ENCODE peak calls at places on chromosomes 3 and 15, in five cellular contexts. One of them, this sample, is unnamed.

GRCh38 chr15:98231696-98232440 is 271.4 kb downstream of the ARRDC4 start:
- DNase-seq in transverse colon: no peak
- DNase-seq in OCI-LY7: no peak
- DNase-seq in stomach: no peak
- DNase-seq in left ventricle myocardium inferior: no peak
- DNase-seq in this sample: no peak

GRCh38 chr3:11389570-11390268 is 117.5 kb downstream of the ATG7 start:
- DNase-seq in transverse colon: no peak
- DNase-seq in OCI-LY7: no peak
- DNase-seq in stomach: no peak
- DNase-seq in left ventricle myocardium inferior: no peak
- DNase-seq in this sample: no peak

GRCh38 chr3:89434621-89435380 is 327.4 kb downstream of the EPHA3 start:
- DNase-seq in transverse colon: no peak
- DNase-seq in OCI-LY7: no peak
- DNase-seq in stomach: no peak
- DNase-seq in left ventricle myocardium inferior: no peak
- DNase-seq in this sample: no peak

GRCh38 chr15:48500595-48500994 is 144.9 kb downstream of the FBN1 start:
- DNase-seq in transverse colon: no peak
- DNase-seq in OCI-LY7: no peak
- DNase-seq in stomach: no peak
- DNase-seq in left ventricle myocardium inferior: no peak
- DNase-seq in this sample: no peak

GRCh38 chr3:75089831-75090230 is 475.4 kb upstream of the CNTN3 start:
- DNase-seq in transverse colon: no peak
- DNase-seq in OCI-LY7: no peak
- DNase-seq in stomach: no peak
- DNase-seq in left ventricle myocardium inferior: no peak
- DNase-seq in this sample: no peak

GRCh38 chr15:28265334-28266019 is 56.5 kb downstream of the HERC2 start:
- DNase-seq in transverse colon: no peak
- DNase-seq in OCI-LY7: no peak
- DNase-seq in stomach: no peak
- DNase-seq in left ventricle myocardium inferior: no peak
- DNase-seq in this sample: no peak

GRCh38 chr15:38129531-38130199 is 123.0 kb upstream of the SPRED1 start:
- DNase-seq in transverse colon: peak; percentile 69
- DNase-seq in OCI-LY7: peak; percentile 66
- DNase-seq in stomach: peak; percentile 43
- DNase-seq in left ventricle myocardium inferior: peak; percentile 53
- DNase-seq in this sample: no peak

GRCh38 chr3:137988152-137988551 is 21.8 kb upstream of the CLDN18 start:
- DNase-seq in transverse colon: no peak
- DNase-seq in OCI-LY7: no peak
- DNase-seq in stomach: peak; percentile 77
- DNase-seq in left ventricle myocardium inferior: no peak
- DNase-seq in this sample: no peak

GRCh38 chr3:109081746-109082510 is 36.0 kb downstream of the MORC1 start:
- DNase-seq in transverse colon: peak; percentile 14
- DNase-seq in OCI-LY7: peak; percentile 39
- DNase-seq in stomach: peak; percentile 30
- DNase-seq in left ventricle myocardium inferior: no peak
- DNase-seq in this sample: peak; percentile 28

GRCh38 chr3:23889401-23889800 is 27.4 kb downstream of the NKIRAS1 start:
- DNase-seq in transverse colon: no peak
- DNase-seq in OCI-LY7: no peak
- DNase-seq in stomach: no peak
- DNase-seq in left ventricle myocardium inferior: no peak
- DNase-seq in this sample: no peak

GRCh38 chr3:36992806-36993325 is at the start of gene EPM2AIP1:
- DNase-seq in transverse colon: no peak
- DNase-seq in OCI-LY7: no peak
- DNase-seq in stomach: no peak
- DNase-seq in left ventricle myocardium inferior: no peak
- DNase-seq in this sample: no peak

DNA sequence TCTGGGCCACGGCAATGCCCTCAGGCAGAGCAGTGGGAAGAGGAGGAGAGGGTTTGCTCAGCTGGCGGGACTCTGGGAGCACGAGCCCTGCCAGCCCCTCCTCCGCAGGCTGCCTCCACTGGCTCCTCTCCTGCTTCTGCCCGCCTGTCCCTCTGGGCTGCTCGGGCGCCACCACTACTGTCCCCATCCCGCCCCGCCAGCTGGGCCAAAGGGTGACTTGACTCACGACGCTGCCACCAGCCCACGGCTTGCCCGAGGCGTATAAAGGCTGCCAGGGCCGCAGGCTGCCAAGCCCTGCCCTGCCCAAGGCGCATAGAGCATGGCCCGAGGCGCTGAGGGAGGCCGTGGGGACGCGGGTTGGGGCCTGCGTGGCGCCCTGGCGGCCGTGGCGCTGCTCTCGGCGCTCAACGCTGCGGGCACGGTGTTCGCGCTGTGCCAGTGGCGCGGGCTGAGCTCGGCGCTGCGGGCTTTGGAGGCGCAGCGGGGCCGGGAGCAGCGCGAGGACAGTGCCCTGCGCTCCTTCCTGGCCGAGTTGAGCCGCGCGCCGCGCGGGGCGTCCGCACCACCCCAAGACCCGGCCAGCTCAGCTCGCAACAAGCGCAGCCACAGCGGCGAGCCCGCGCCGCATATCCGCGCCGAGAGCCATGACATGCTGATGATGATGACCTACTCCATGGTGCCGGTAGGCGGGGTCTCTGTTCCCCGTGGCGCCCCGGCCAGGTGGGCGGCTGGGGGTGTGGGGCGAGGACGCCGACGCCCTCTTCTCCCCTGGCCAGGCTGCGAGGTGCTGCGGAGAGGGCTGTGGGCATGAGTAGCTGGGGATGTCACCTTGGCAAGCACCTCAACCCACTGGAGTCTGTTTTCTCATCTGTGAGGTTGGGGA is at the start of gene GLDN:
- DNase-seq in transverse colon: no peak
- DNase-seq in OCI-LY7: no peak
- DNase-seq in stomach: peak; percentile 52
- DNase-seq in left ventricle myocardium inferior: peak; percentile 58
- DNase-seq in this sample: peak; percentile 14
- H3K4me3 ChIP-seq in transverse colon: peak within 1 kb of the TSS; percentile 30
- H3K4me3 ChIP-seq in OCI-LY7: no peak within 1 kb of the TSS
- H3K4me3 ChIP-seq in stomach: peak within 1 kb of the TSS; percentile 45
- H3K4me3 ChIP-seq in left ventricle myocardium inferior: peak within 1 kb of the TSS; percentile 70
- H3K4me3 ChIP-seq in this sample: peak within 1 kb of the TSS; percentile 34

GRCh38 chr15:44295909-44296420 is 7.4 kb downstream of the GOLM2 start:
- DNase-seq in transverse colon: no peak
- DNase-seq in OCI-LY7: no peak
- DNase-seq in stomach: no peak
- DNase-seq in left ventricle myocardium inferior: no peak
- DNase-seq in this sample: no peak

GRCh38 chr15:44300567-44300966 is 12.0 kb downstream of the GOLM2 start:
- DNase-seq in transverse colon: no peak
- DNase-seq in OCI-LY7: peak; percentile 25
- DNase-seq in stomach: no peak
- DNase-seq in left ventricle myocardium inferior: no peak
- DNase-seq in this sample: no peak

GRCh38 chr15:44299997-44300396 is 11.5 kb downstream of the GOLM2 start:
- DNase-seq in transverse colon: no peak
- DNase-seq in OCI-LY7: no peak
- DNase-seq in stomach: no peak
- DNase-seq in left ventricle myocardium inferior: no peak
- DNase-seq in this sample: no peak

GRCh38 chr15:44296625-44297524 is 8.4 kb downstream of the GOLM2 start:
- DNase-seq in transverse colon: peak; percentile 43
- DNase-seq in OCI-LY7: no peak
- DNase-seq in stomach: no peak
- DNase-seq in left ventricle myocardium inferior: no peak
- DNase-seq in this sample: no peak

DNA sequence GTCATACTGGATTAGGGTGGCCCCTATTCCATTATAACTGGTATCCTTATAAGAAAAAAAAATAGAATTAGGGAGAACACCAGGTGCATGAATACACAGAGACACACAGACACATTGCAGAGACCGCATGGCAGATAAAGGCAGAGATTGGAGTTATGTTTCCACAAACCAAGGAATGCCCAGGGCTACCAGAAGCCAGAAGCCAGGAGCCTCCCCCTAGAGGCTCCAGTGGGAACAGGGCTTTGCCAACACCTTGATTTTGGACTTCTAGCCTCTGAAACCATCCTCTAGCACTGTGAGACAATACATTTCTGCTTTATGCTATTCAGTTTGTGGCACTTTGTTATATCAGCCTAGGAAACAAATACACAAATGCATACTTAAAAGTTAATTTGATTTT is 10.4 kb downstream of the GOLM2 start:
- DNase-seq in transverse colon: no peak
- DNase-seq in OCI-LY7: peak; percentile 18
- DNase-seq in stomach: no peak
- DNase-seq in left ventricle myocardium inferior: no peak
- DNase-seq in this sample: no peak
- TF ChIP-seq CTCF in transverse colon: peak; percentile 19
- TF ChIP-seq CTCF in OCI-LY7: peak; percentile 60
- TF ChIP-seq CTCF in stomach: no peak
- TF ChIP-seq CTCF in left ventricle myocardium inferior: no peak
- TF ChIP-seq CTCF in this sample: peak; percentile 60

GRCh38 chr3:194998417-194998816 is 272.5 kb downstream of the XXYLT1 start:
- DNase-seq in transverse colon: no peak
- DNase-seq in OCI-LY7: no peak
- DNase-seq in stomach: no peak
- DNase-seq in left ventricle myocardium inferior: no peak
- DNase-seq in this sample: no peak
- H3K4me3 ChIP-seq in transverse colon: no peak overlapping the region
- H3K4me3 ChIP-seq in OCI-LY7: no peak overlapping the region
- H3K4me3 ChIP-seq in stomach: no peak overlapping the region
- H3K4me3 ChIP-seq in left ventricle myocardium inferior: no peak overlapping the region
- H3K4me3 ChIP-seq in this sample: no peak overlapping the region

GRCh38 chr3:43879166-43879565 is 188.4 kb downstream of the ABHD5 start:
- DNase-seq in transverse colon: no peak
- DNase-seq in OCI-LY7: peak; percentile 73
- DNase-seq in stomach: peak; percentile 31
- DNase-seq in left ventricle myocardium inferior: no peak
- DNase-seq in this sample: peak; percentile 49
- TF ChIP-seq CTCF in transverse colon: no peak
- TF ChIP-seq CTCF in OCI-LY7: peak; percentile 81
- TF ChIP-seq CTCF in stomach: no peak
- TF ChIP-seq CTCF in left ventricle myocardium inferior: peak; percentile 35
- TF ChIP-seq CTCF in this sample: peak; percentile 65

GRCh38 chr15:40340740-40341400 is at the start of gene CCDC9B:
- DNase-seq in transverse colon: peak; percentile 96
- DNase-seq in OCI-LY7: no peak
- DNase-seq in stomach: peak; percentile 95
- DNase-seq in left ventricle myocardium inferior: peak; percentile 91
- DNase-seq in this sample: no peak

GRCh38 chr15:40338041-40338657 is 2.6 kb downstream of the CCDC9B start:
- DNase-seq in transverse colon: peak; percentile 81
- DNase-seq in OCI-LY7: peak; percentile 81
- DNase-seq in stomach: peak; percentile 74
- DNase-seq in left ventricle myocardium inferior: peak; percentile 79
- DNase-seq in this sample: peak; percentile 89

GRCh38 chr15:40338921-40339620 is 1.7 kb downstream of the CCDC9B start:
- DNase-seq in transverse colon: peak; percentile 35
- DNase-seq in OCI-LY7: no peak
- DNase-seq in stomach: no peak
- DNase-seq in left ventricle myocardium inferior: peak; percentile 47
- DNase-seq in this sample: no peak

GRCh38 chr15:40339621-40339945 is 1.2 kb downstream of the CCDC9B start:
- DNase-seq in transverse colon: peak; percentile 10
- DNase-seq in OCI-LY7: no peak
- DNase-seq in stomach: no peak
- DNase-seq in left ventricle myocardium inferior: no peak
- DNase-seq in this sample: no peak

DNA sequence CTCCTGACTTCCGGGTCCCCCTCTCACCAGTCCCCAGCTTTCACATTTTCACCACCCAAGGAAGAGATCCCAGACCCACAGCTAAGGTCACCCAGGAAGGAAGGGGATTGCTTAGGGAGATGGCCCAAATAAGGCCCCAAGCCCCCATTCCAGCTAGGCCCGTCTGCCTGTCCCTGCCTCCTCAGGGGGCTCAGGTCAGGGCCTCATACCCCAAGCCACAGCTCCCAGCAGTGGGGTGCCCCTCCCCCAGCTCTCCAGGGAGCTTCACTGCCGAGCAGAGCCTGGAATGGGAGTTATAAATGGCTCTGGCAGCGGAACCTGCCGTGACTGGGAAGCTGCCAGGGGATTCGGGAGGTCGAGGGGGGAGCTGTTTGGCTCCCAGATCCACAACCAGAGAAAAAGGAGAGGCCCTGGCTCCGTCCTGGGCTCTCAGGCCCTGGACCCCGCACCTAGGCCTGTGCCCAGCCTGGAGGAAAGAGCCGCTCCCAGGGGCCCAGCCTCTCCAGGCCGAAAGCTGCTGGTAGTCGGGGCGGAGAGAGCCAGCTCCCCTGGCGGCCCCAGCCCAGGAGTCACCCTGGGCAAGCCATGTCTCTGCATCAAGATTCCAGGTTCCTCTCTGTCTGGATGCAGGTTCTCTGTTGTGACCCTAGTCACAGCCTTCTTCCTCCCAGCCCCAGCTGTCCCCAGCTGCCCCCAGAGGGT is 550 bp downstream of the CCDC9B start:
- DNase-seq in transverse colon: peak; percentile 76
- DNase-seq in OCI-LY7: no peak
- DNase-seq in stomach: peak; percentile 70
- DNase-seq in left ventricle myocardium inferior: peak; percentile 90
- DNase-seq in this sample: no peak
- H3K4me3 ChIP-seq in transverse colon: peak overlapping the region; percentile 43
- H3K4me3 ChIP-seq in OCI-LY7: no peak overlapping the region
- H3K4me3 ChIP-seq in stomach: peak overlapping the region; percentile 46
- H3K4me3 ChIP-seq in left ventricle myocardium inferior: peak overlapping the region; percentile 72
- H3K4me3 ChIP-seq in this sample: no peak overlapping the region

DNA sequence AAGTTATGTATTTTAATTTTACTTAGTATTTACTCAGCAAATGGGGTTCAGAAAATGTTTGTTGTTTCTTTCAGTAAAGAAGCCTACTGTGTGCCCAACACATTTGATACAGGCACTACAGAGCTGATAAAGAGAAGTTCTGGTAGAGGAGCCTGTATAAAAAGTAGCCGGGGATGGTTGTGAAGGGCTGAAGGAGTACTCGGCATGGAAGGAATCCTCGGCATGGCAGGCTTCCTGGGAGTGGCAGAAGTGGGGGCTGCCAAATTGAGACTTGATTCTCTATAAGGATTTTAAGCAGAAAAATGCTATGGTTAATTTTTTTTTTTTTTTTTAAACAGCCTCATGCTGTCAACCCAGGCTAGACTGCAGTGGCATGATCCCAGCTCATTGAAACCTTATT is 9.3 kb downstream of the ARL13B start:
- DNase-seq in transverse colon: no peak
- DNase-seq in OCI-LY7: no peak
- DNase-seq in stomach: no peak
- DNase-seq in left ventricle myocardium inferior: no peak
- DNase-seq in this sample: no peak
- TF ChIP-seq CTCF in transverse colon: no peak
- TF ChIP-seq CTCF in OCI-LY7: no peak
- TF ChIP-seq CTCF in stomach: no peak
- TF ChIP-seq CTCF in left ventricle myocardium inferior: no peak
- TF ChIP-seq CTCF in this sample: no peak

DNA sequence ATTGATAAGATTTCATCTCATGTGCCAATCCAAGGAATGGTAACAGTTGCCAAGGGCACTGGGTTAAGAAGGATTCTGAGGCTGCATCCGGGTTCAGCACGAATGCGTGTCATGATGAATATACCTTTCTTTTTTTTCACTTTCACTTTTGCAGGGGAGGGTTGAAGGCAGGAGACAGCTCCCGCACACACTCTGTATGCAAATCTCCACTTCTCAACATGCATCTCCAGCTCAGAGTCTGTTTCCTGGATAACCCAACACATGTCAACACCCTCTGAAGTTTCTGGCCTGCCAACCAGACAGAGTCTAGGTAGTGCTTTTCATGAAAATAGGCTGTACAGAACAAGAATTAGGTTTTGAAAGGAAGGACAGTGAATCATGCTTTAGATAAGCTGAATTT is 21.6 kb downstream of the B4GALT4 start:
- DNase-seq in transverse colon: no peak
- DNase-seq in OCI-LY7: no peak
- DNase-seq in stomach: no peak
- DNase-seq in left ventricle myocardium inferior: no peak
- DNase-seq in this sample: no peak
- H3K4me3 ChIP-seq in transverse colon: no peak overlapping the region
- H3K4me3 ChIP-seq in OCI-LY7: no peak overlapping the region
- H3K4me3 ChIP-seq in stomach: no peak overlapping the region
- H3K4me3 ChIP-seq in left ventricle myocardium inferior: no peak overlapping the region
- H3K4me3 ChIP-seq in this sample: no peak overlapping the region

This sample was measured in WERI-Rb-1.